ENCODE peak calls at places on chromosome 9, in five cellular contexts. H is AG04450; N is lower lobe of right lung; V is psoas muscle; F is CD8-positive, alpha-beta memory T cell. J is an unnamed sample. For H3K27me3, the result is how much of the 10 kb centered on the place peaks cover.

GRCh38 chr9:126565336-126566128 is 48.2 kb upstream of the LMX1B start:
- DNase-seq in N (no peak), H (no peak), F (no peak), V (no peak), J (no peak)

GRCh38 chr9:96157675-96158074 is 144.3 kb downstream of the HSD17B3 start:
- DNase-seq in N (no peak), H (no peak), F (no peak), V (no peak), J (no peak)

GRCh38 chr9:126521551-126521950 is 92.2 kb upstream of the LMX1B start:
- DNase-seq in V (no peak), N (peak), F (no peak), H (no peak), J (no peak)

GRCh38 chr9:124041817-124042116 is 30.2 kb downstream of the LHX2 start:
- DNase-seq in N (no peak), F (no peak), V (no peak), H (no peak), J (no peak)

GRCh38 chr9:107933042-107933441 is 443.5 kb upstream of the KLF4 start:
- DNase-seq in N (no peak), V (no peak), F (no peak), H (no peak), J (no peak)

GRCh38 chr9:134852906-134853654 is 27.5 kb upstream of the FCN2 start:
- DNase-seq in N (no peak), V (no peak), F (no peak), H (no peak), J (no peak)

GRCh38 chr9:101486693-101487442 is 46.8 kb upstream of the RNF20 start:
- DNase-seq in N (peak), V (peak), F (no peak), H (no peak), J (no peak)

GRCh38 chr9:110892689-110893088 is 145.6 kb downstream of the LPAR1 start:
- DNase-seq in F (no peak), H (no peak), N (no peak), V (no peak), J (no peak)

GRCh38 chr9:108842610-108843295 is 13.0 kb downstream of the ACTL7B start:
- DNase-seq in F (no peak), H (no peak), N (no peak), V (no peak), J (no peak)

GRCh38 chr9:96621619-96622018 is 2.0 kb upstream of the CDC14B start:
- DNase-seq in V (no peak), N (no peak), H (no peak), F (no peak), J (no peak)

GRCh38 chr9:98967680-98968079 is 24.0 kb downstream of the COL15A1 start:
- DNase-seq in H (no peak), F (no peak), V (no peak), N (no peak), J (no peak)

GRCh38 chr9:87564111-87564510 is 66.4 kb downstream of the DAPK1 start:
- DNase-seq in N (no peak), H (no peak), F (no peak), V (no peak), J (no peak)

GRCh38 chr9:4375424-4376195 is 75.7 kb upstream of the GLIS3 start:
- DNase-seq in F (no peak), H (peak), V (no peak), N (no peak), J (no peak)

DNA sequence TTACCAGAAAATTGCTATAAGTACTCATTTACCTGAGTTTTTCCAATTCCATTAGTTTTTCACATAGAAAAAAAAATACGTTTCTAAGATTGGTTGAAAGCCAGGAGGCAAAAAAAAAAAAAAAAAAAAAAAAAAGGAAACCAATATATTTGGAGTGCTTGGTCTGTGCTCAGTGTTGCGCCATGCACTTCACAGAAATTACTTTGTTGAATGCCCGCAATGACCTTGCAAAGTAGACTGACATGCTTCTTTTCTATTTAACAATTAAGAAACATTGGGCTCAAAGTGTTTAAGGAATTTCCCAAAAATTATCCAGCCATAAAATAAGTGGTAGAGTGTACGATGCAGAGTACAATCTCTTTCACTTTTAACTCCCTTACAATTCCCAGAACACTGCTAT is 65.2 kb upstream of the PAPPA start:
- DNase-seq in N (no peak), V (no peak), H (no peak), F (no peak), J (no peak)
- H3K4me3 ChIP-seq in N (no peak), V (no peak), H (no peak), F (no peak), J (no peak)

DNA sequence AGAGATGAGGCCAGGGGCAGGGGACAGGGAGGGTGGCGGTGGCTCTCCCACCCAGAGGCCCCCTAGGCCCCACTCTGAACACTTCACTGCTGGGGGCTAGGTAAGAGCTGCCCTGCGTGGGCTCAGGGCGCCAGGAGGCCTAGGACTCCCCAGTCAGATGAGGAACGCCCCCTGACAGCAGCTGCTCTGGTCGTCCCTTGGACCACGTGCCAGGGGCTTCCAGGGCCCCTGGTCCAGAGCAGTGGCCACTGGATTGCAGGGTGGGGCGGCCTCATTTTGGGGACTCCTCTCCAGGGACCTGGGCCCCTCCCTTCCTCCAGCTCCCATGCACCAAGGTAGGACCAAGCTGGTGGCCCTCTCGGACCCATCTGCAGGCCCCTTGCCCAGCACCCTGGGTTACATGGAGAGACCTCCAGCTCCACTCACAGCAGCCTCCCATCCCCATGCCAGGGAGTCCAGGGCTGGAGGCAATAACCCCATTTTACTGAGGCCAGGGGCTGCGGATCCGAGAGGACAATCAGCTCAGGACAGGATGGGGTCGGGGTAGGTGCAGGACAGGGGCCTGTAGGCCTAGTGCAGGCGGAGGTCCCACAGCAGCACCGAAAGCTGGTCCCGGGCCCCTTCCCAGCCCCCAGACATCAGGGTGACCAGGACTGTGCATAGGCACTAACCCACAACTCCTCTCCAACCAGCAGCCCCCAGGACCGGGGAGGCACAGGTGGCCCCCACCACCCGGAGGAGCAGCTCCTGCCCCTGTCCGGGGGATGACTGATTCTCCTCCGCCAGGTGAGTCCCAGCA is 1.5 kb downstream of the EGFL7 start:
- DNase-seq in N (no peak), V (no peak), F (no peak), H (no peak), J (no peak)
- H3K27me3 ChIP-seq in N (half or more), V (under half), F (under half), H (under half), J (under half)

GRCh38 chr9:111966324-111966723 is 69.7 kb downstream of the UGCG start:
- DNase-seq in N (no peak), V (no peak), H (no peak), F (no peak), J (no peak)

GRCh38 chr9:111966851-111967250 is 70.2 kb downstream of the UGCG start:
- DNase-seq in F (no peak), N (no peak), H (no peak), V (no peak), J (no peak)

GRCh38 chr9:111969061-111969460 is 72.4 kb downstream of the UGCG start:
- DNase-seq in N (no peak), H (no peak), V (no peak), F (no peak), J (no peak)

GRCh38 chr9:111969622-111970021 is 73.0 kb downstream of the UGCG start:
- DNase-seq in V (no peak), N (no peak), H (no peak), F (no peak), J (no peak)

DNA sequence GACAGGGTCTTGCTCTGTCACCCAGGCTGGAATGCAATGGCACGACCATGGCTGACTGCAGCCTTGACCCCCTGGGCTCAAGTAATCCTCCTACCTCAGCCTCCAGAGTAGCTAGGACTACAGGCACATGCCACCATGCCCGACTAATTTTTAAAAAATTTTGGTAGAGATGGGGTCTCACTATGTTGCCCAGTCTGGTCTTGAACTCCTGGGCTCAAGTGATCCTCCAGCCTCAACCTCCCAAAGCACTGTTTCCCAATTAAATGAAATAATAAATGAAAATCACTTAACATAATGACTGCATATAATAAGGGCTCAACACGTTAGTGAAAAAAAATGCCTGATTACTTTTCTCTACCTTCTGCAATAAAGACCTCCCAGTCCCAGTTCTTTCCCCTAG is 71.0 kb downstream of the UGCG start:
- DNase-seq in V (no peak), F (no peak), H (no peak), N (no peak), J (no peak)
- H3K4me3 ChIP-seq in V (no peak), F (no peak), H (no peak), N (no peak), J (no peak)

GRCh38 chr9:121266356-121266755 is 1.6 kb upstream of the GSN start:
- DNase-seq in V (no peak), H (no peak), N (no peak), F (no peak), J (no peak)
- H3K27me3 ChIP-seq in V (under half), H (under half), N (under half), F (under half), J (under half)

DNA sequence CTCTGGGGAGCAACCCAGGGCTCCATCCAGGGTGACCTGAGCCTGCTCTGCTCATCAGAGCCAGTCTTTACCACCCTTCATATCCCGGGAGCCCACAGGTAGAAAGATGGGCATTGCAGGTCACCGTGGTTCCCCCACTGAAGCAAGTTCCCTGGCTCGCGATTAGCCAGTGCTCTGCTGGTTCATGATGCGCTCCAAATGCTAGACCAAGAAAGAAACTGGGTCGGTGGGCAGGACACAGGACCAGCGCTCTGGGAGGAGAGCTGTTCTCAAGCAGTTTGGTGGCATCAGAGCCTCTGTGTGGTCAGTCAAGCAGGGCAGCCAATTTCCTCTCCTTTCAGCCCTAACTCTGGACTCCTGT is 156.5 kb downstream of the RGS3 start:
- DNase-seq in N (no peak), F (no peak), H (no peak), V (no peak), J (no peak)
- H3K4me3 ChIP-seq in N (no peak), F (no peak), H (peak), V (peak), J (no peak)

GRCh38 chr9:133739408-133740280 is 1.5 kb upstream of the SARDH start:
- DNase-seq in N (no peak), H (no peak), V (no peak), F (no peak), J (no peak)
- H3K27me3 ChIP-seq in N (under half), H (under half), V (under half), F (under half), J (under half)